ENCODE peak calls at places on chromosomes 5 and 9, in six cellular contexts. One of them, this sample, is unnamed.

GRCh38 chr9:135907006-135907434 is 326 bp downstream of the CAMSAP1 start:
- DNase-seq in NCI-H2107: no peak
- DNase-seq in IMR-90: peak
- DNase-seq in mesendoderm: peak
- DNase-seq in activated T-helper 2 cell treated with anti-CD3 and anti-CD28 coated beads, Interferon-gamma antibody, Interleukin-2, Interleukin-4, amounts not matched to agents 10 μg/mL and 5 μg/mL and 100 μg/mL, durations not matched to agents 14 hours and 24 hours and 36 hours: no peak
- DNase-seq in HCT116: no peak
- DNase-seq in this sample: peak

GRCh38 chr9:76419782-76420380 is 25.7 kb upstream of the RFK start:
- DNase-seq in NCI-H2107: no peak
- DNase-seq in IMR-90: no peak
- DNase-seq in mesendoderm: peak
- DNase-seq in activated T-helper 2 cell treated with anti-CD3 and anti-CD28 coated beads, Interferon-gamma antibody, Interleukin-2, Interleukin-4, amounts not matched to agents 10 μg/mL and 5 μg/mL and 100 μg/mL, durations not matched to agents 14 hours and 24 hours and 36 hours: no peak
- DNase-seq in HCT116: peak
- DNase-seq in this sample: peak

GRCh38 chr9:13083366-13083765 is 196.1 kb downstream of the MPDZ start:
- DNase-seq in NCI-H2107: no peak
- DNase-seq in IMR-90: no peak
- DNase-seq in mesendoderm: no peak
- DNase-seq in activated T-helper 2 cell treated with anti-CD3 and anti-CD28 coated beads, Interferon-gamma antibody, Interleukin-2, Interleukin-4, amounts not matched to agents 10 μg/mL and 5 μg/mL and 100 μg/mL, durations not matched to agents 14 hours and 24 hours and 36 hours: no peak
- DNase-seq in HCT116: no peak
- DNase-seq in this sample: no peak

GRCh38 chr5:177545487-177546261 is 8.7 kb downstream of the FAM193B start:
- DNase-seq in NCI-H2107: no peak
- DNase-seq in IMR-90: peak
- DNase-seq in mesendoderm: no peak
- DNase-seq in activated T-helper 2 cell treated with anti-CD3 and anti-CD28 coated beads, Interferon-gamma antibody, Interleukin-2, Interleukin-4, amounts not matched to agents 10 μg/mL and 5 μg/mL and 100 μg/mL, durations not matched to agents 14 hours and 24 hours and 36 hours: no peak
- DNase-seq in HCT116: no peak
- DNase-seq in this sample: no peak

GRCh38 chr5:132076983-132077382 is 3.4 kb downstream of the CSF2 start:
- DNase-seq in NCI-H2107: no peak
- DNase-seq in IMR-90: no peak
- DNase-seq in mesendoderm: no peak
- DNase-seq in activated T-helper 2 cell treated with anti-CD3 and anti-CD28 coated beads, Interferon-gamma antibody, Interleukin-2, Interleukin-4, amounts not matched to agents 10 μg/mL and 5 μg/mL and 100 μg/mL, durations not matched to agents 14 hours and 24 hours and 36 hours: no peak
- DNase-seq in HCT116: no peak
- DNase-seq in this sample: no peak

GRCh38 chr5:5891350-5891749 is 468.9 kb downstream of the ICE1 start:
- DNase-seq in NCI-H2107: no peak
- DNase-seq in IMR-90: no peak
- DNase-seq in mesendoderm: peak
- DNase-seq in activated T-helper 2 cell treated with anti-CD3 and anti-CD28 coated beads, Interferon-gamma antibody, Interleukin-2, Interleukin-4, amounts not matched to agents 10 μg/mL and 5 μg/mL and 100 μg/mL, durations not matched to agents 14 hours and 24 hours and 36 hours: no peak
- DNase-seq in HCT116: no peak
- DNase-seq in this sample: peak

GRCh38 chr5:174307031-174307408 is 261.5 kb downstream of the NSG2 start:
- DNase-seq in NCI-H2107: no peak
- DNase-seq in IMR-90: no peak
- DNase-seq in mesendoderm: peak
- DNase-seq in activated T-helper 2 cell treated with anti-CD3 and anti-CD28 coated beads, Interferon-gamma antibody, Interleukin-2, Interleukin-4, amounts not matched to agents 10 μg/mL and 5 μg/mL and 100 μg/mL, durations not matched to agents 14 hours and 24 hours and 36 hours: no peak
- DNase-seq in HCT116: no peak
- DNase-seq in this sample: peak

GRCh38 chr5:120134944-120135343 is 329.2 kb upstream of the PRR16 start:
- DNase-seq in NCI-H2107: no peak
- DNase-seq in IMR-90: peak
- DNase-seq in mesendoderm: no peak
- DNase-seq in activated T-helper 2 cell treated with anti-CD3 and anti-CD28 coated beads, Interferon-gamma antibody, Interleukin-2, Interleukin-4, amounts not matched to agents 10 μg/mL and 5 μg/mL and 100 μg/mL, durations not matched to agents 14 hours and 24 hours and 36 hours: no peak
- DNase-seq in HCT116: no peak
- DNase-seq in this sample: no peak

GRCh38 chr5:113020461-113021273 is 44.1 kb downstream of the DCP2 start:
- DNase-seq in NCI-H2107: no peak
- DNase-seq in IMR-90: peak
- DNase-seq in mesendoderm: no peak
- DNase-seq in activated T-helper 2 cell treated with anti-CD3 and anti-CD28 coated beads, Interferon-gamma antibody, Interleukin-2, Interleukin-4, amounts not matched to agents 10 μg/mL and 5 μg/mL and 100 μg/mL, durations not matched to agents 14 hours and 24 hours and 36 hours: peak
- DNase-seq in HCT116: peak
- DNase-seq in this sample: no peak

This sample was measured in NCI-H82.